ENCODE peak calls at places on chromosomes 16 and 17, in five cellular contexts. Y, G, M, E and N are unnamed samples.

GRCh38 chr16:25064967-25065366 is 46.6 kb upstream of the LCMT1 start:
- DNase-seq in G (no peak), E (peak), Y (no peak), M (no peak), N (no peak)

GRCh38 chr17:31724026-31724425 is 135.0 kb downstream of the COPRS start:
- DNase-seq in G (no peak), E (no peak), Y (no peak), M (no peak), N (no peak)

GRCh38 chr16:55184052-55184451 is 140.0 kb upstream of the IRX6 start:
- DNase-seq in M (no peak), Y (peak), G (no peak), E (no peak), N (no peak)

GRCh38 chr17:41322264-41322902 is 6.9 kb upstream of the KRTAP17-1 start:
- DNase-seq in G (no peak), M (peak), E (no peak), Y (peak), N (peak)

GRCh38 chr17:61584866-61585265 is 6.2 kb downstream of the NACA2 start:
- DNase-seq in G (no peak), M (no peak), Y (no peak), E (no peak), N (no peak)

GRCh38 chr16:56338566-56339318 is 86.6 kb downstream of the AMFR start:
- DNase-seq in G (no peak), E (no peak), Y (no peak), M (no peak), N (no peak)

GRCh38 chr17:81489012-81489968 is 23.3 kb downstream of the ACTG1 start:
- DNase-seq in M (no peak), Y (no peak), E (peak), G (no peak), N (no peak)

GRCh38 chr17:48571024-48571818 is 6.9 kb downstream of the HOXB4 start:
- DNase-seq in G (no peak), M (no peak), Y (no peak), E (no peak), N (no peak)

GRCh38 chr17:75430159-75430748 is 24.8 kb upstream of the GRB2 start:
- DNase-seq in Y (peak), M (no peak), E (no peak), G (peak), N (no peak)

GRCh38 chr16:28983644-28984043 is 1.2 kb upstream of the LAT start:
- DNase-seq in M (no peak), E (no peak), Y (no peak), G (no peak), N (no peak)

GRCh38 chr17:82029391-82029790 is 2.1 kb upstream of the RAC3 start:
- DNase-seq in E (no peak), M (no peak), G (no peak), Y (no peak), N (no peak)

GRCh38 chr16:72938426-72939164 is 109.3 kb downstream of the ZFHX3 start:
- DNase-seq in M (no peak), G (peak), E (no peak), Y (no peak), N (peak)

GRCh38 chr16:75105306-75106061 is 11.1 kb downstream of the LDHD start:
- DNase-seq in G (peak), Y (no peak), M (peak), E (no peak), N (no peak)

GRCh38 chr17:50865060-50865867 is 890 bp downstream of the TOB1 start:
- DNase-seq in M (no peak), G (peak), E (peak), Y (peak), N (peak)

GRCh38 chr17:32483451-32484019 is 3.3 kb upstream of the CDK5R1 start:
- DNase-seq in E (peak), G (no peak), M (peak), Y (peak), N (no peak)

GRCh38 chr16:75304521-75305363 is 53.3 kb upstream of the BCAR1 start:
- DNase-seq in E (no peak), M (no peak), Y (peak), G (peak), N (peak)

GRCh38 chr16:66809765-66810164 is 8.4 kb upstream of the TERB1 start:
- DNase-seq in G (no peak), Y (no peak), M (no peak), E (no peak), N (no peak)

GRCh38 chr17:39209317-39210092 is 9.4 kb downstream of the RPL19 start:
- DNase-seq in G (peak), Y (peak), M (peak), E (peak), N (peak)

DNA sequence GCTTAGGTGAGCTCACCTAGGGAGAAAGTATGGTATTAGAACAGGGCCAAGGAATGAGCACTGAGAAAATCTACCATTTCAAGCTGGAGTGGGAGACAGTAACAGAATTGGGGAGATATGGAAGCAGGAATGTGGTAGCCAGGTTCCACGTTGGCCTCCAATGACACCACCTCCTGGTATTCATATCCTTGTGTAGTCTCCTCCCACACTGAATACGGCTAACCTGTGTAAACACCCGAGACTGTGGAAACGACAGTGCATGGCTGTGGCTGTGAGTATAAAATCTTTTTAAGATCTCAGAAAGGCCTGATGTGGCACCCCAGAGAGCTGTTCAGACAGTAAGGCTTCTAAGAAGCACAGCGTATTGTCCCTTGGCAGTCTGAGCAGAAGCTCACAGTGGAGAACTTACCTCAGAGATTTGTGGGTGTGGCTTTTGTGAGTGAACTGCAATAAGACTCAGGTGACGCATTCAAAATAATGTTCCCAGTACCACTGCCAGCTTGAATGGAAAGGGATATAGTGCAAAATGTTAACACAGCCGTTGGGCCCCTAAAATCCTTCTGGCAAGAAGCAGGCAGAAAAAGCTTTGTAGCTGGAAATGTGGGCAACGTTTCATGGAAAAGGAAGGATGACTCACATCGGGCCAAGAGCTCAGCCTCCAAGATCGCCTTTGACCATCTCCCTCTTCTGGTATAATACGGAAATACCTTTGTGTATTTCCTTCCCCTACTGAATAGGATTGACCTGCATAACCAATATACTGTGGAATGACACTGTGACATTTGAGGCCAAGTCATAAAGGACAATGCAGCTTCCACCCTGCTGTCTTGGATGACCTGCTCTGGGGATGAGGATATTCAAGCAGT is 14.4 kb downstream of the SDR42E1 start:
- DNase-seq in G (no peak), M (no peak), E (no peak), Y (peak), N (no peak)
- TF ChIP-seq CTCF in G (peak), M (no peak), E (peak), Y (peak), N (no peak)

GRCh38 chr16:48481772-48482171 is 96.6 kb upstream of the SIAH1 start:
- DNase-seq in M (no peak), G (no peak), Y (no peak), E (no peak), N (no peak)
- TF ChIP-seq CTCF in M (no peak), G (no peak), Y (no peak), E (no peak), N (no peak)

GRCh38 chr17:17661834-17662233 is 19.4 kb upstream of the RAI1 start:
- DNase-seq in G (no peak), Y (peak), M (no peak), E (no peak), N (no peak)
- TF ChIP-seq CTCF in G (no peak), Y (no peak), M (no peak), E (peak), N (no peak)

GRCh38 chr16:30870904-30871303 is 23.0 kb downstream of the BCL7C start:
- DNase-seq in E (no peak), G (no peak), Y (no peak), M (no peak), N (no peak)

GRCh38 chr16:30866031-30866430 is 27.8 kb downstream of the BCL7C start:
- DNase-seq in M (no peak), G (no peak), Y (no peak), E (no peak), N (no peak)

DNA sequence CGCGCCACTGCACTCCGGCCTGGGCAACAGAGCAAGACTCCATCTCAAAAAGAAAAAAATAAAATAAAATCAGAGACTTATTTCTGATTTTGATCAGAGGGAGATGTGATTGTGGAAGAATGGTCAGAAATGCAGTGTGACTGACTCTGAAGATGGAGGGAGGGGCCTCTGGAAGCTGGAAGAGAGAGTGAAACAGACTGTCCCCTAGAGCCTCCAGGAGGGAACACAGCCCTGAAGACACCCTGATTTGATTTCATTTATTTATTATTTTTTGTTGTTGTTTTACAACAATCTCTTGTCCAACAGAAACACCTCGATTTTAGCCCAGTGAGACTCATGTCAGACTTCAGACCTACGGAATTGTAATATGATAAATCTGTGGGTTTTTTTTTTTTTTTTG is 26.1 kb downstream of the BCL7C start:
- DNase-seq in G (no peak), Y (no peak), E (no peak), M (no peak), N (no peak)
- TF ChIP-seq CTCF in G (no peak), Y (no peak), E (no peak), M (no peak), N (no peak)

DNA sequence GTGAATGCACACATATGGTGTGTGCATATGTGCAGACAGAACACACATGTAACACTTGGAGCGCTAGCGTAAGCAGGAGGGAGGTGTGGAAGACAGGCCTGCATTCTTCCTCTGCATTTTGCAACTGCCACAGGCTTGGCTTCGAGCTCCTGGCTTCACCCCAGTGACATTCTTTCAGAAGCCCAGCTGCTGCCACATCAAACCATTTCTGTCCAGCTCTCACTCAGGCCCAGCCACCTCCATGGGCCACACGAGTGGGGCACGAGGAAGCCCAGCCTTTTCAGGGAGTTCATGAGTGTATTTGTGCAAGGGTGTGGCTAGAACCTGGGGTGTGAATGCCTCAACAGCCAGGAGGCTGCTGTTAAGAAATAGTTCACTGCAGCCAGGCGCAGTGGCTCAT is 18.8 kb downstream of the LGALS3BP start:
- DNase-seq in Y (no peak), M (no peak), E (no peak), G (peak), N (no peak)
- TF ChIP-seq CTCF in Y (no peak), M (no peak), E (no peak), G (no peak), N (no peak)

DNA sequence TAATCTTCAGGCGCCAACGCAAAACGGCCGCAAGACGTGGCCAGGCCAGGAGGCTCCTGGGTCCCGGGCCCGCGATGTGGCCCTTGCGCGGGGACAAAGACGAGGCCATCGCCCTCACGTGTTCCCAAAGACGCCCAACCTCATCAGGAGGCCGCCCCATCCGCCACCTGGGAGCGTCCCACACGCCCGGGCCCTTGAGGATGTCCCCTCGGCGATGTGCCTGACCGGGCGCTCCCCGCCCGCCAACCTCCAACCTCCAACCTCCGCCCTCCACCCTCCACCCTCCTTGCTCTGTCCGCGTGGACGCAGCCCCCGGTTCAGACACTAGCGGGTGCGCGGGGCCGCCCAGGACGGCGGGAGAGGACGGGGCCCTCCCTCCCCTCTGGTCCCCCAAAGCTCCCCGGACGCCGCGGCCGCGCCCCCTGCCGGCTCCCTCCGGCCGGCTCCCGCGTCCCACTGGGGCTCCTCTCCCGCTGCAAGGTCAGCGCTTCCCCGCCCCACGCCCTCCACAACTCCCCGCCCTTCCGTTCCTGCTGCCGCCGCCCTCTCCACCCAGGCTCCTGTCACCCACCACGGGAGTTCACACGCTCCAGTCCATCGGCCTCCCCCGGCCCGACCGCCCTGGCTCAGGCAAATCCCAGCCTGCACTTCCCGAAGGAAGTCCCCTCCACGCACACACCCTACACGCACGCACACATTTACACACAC is 250.8 kb upstream of the RPL38 start:
- DNase-seq in E (peak), Y (peak), M (peak), G (peak), N (peak)
- TF ChIP-seq CTCF in E (peak), Y (peak), M (peak), G (peak), N (no peak)

GRCh38 chr17:64216385-64217248 is 46.4 kb downstream of the TEX2 start:
- DNase-seq in E (no peak), Y (no peak), G (peak), M (peak), N (no peak)
- TF ChIP-seq CTCF in E (no peak), Y (peak), G (no peak), M (no peak), N (no peak)

DNA sequence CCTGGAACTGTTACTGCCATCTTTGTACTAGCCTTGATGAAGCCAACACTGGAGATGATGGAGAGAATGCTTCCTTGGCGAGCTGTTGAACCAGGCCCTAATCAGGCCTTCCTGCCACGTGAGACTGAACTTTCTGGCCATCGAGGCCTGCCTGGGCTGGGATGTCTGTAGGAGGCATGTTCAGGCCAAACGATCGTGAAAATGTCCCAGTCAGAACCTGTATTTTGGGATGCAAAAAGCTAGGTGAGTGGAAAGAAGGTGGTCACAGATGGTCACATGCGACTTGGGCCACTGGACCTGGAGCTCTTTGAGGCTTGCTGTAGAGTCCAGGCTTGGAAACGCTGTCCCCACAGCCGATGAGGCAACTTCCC is 12.9 kb downstream of the KNOP1 start:
- DNase-seq in G (no peak), Y (no peak), E (no peak), M (no peak), N (no peak)
- TF ChIP-seq CTCF in G (no peak), Y (no peak), E (no peak), M (no peak), N (no peak)

DNA sequence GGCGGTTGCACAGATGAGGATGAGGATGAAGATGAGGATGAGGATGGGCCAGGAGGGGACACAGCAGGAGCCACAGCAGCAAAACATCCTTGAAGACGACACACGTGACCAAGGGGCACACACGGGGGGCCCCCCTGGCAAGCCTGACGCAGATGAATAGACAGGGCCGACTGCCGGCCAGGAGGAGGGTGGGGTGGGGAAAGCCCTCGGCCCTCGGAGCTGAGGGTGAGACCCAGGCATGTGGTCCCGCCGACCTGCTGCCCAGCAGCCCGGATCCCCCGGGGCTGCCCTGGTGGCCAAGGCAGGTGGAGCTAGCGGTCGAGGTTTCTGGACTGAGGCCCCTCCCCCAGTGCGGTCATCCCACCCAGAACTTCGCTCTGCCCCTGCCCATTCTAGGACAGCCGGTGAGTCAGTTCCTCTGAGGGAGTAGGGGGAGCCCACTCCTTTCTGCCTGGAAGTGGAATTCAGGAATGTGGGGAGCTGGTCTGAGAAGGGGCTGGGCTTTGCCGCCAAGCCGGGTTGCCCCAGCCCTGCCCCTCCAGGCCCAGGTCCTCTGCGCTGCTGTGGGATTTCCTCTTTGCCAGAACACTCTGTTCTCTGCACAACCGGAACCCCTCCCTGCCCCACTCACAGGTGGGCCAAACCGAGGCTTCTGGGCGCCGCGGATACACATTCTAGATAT is 9.9 kb downstream of the CYGB start:
- DNase-seq in M (peak), E (peak), Y (no peak), G (peak), N (no peak)
- TF ChIP-seq CTCF in M (no peak), E (no peak), Y (no peak), G (no peak), N (no peak)

DNA sequence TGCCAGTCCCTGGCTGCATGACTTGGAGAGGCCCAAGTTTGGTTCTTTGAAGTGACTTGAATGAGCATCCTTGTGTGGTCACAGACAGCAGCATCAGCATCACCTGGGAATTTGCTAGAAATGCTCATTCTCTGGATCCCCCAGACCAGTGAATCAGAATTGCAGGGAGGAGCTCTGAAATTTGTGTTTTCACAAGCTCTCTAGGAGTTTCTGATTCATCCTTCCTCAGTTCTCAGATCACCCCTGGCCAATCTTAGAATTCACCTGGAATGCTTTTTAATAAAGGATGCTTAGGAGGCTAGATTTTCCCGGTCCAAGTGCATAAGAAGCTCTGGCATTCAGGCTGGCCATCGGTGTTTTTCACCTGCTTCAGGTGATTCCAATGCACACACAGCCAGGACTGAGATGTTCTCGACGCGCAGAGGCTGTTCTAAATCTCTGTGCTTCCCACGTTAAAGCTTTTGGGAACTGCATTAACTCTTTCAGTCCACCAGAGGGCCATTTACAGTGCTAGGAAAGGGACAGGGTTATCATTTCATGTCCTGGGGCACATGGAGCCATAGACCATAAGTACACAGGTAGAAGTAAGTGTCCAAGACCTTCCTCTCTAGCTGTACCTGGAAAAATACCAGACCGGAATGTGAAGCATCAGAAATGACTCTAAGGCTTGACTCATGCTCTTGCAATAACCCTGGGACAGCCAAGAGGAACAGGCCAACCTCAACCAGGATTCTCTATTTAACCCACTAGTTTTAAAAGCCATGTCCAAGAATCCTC is 85.7 kb upstream of the XYLT1 start:
- DNase-seq in G (no peak), M (no peak), Y (peak), E (no peak), N (no peak)
- TF ChIP-seq CTCF in G (peak), M (peak), Y (peak), E (peak), N (no peak)